ENCODE peak calls at places on chromosome 6, in ten cellular contexts. One of them, this sample, is unnamed. For H3K4me1, the result is how much of the 10 kb centered on the place peaks cover.

GRCh38 chr6:159844737-159845645 is 44.9 kb downstream of the PNLDC1 start:
- DNase-seq in IMR-90: no peak
- DNase-seq in Peyer's patch: no peak
- DNase-seq in OCI-LY7: no peak
- DNase-seq in body of pancreas: no peak
- DNase-seq in GM23248: no peak
- DNase-seq in hepatocyte: no peak
- DNase-seq in stomach: no peak
- DNase-seq in GM23338: no peak
- DNase-seq in heart left ventricle: no peak
- DNase-seq in this sample: no peak

GRCh38 chr6:165662671-165663282 is at the start of gene PDE10A:
- DNase-seq in IMR-90: peak
- DNase-seq in GM23248: peak
- DNase-seq in Peyer's patch: no peak
- DNase-seq in body of pancreas: no peak
- DNase-seq in OCI-LY7: no peak
- DNase-seq in GM23338: peak
- DNase-seq in stomach: peak
- DNase-seq in hepatocyte: peak
- DNase-seq in heart left ventricle: peak
- DNase-seq in this sample: peak

GRCh38 chr6:42766163-42766670 is 15.6 kb upstream of the BICRAL start:
- DNase-seq in body of pancreas: no peak
- DNase-seq in hepatocyte: no peak
- DNase-seq in stomach: no peak
- DNase-seq in Peyer's patch: peak
- DNase-seq in heart left ventricle: no peak
- DNase-seq in IMR-90: peak
- DNase-seq in GM23338: no peak
- DNase-seq in GM23248: peak
- DNase-seq in OCI-LY7: no peak
- DNase-seq in this sample: no peak

GRCh38 chr6:148681666-148682065 is 65.2 kb upstream of the UST start:
- DNase-seq in heart left ventricle: no peak
- DNase-seq in stomach: no peak
- DNase-seq in IMR-90: no peak
- DNase-seq in Peyer's patch: no peak
- DNase-seq in GM23338: no peak
- DNase-seq in hepatocyte: no peak
- DNase-seq in GM23248: peak
- DNase-seq in body of pancreas: no peak
- DNase-seq in OCI-LY7: no peak
- DNase-seq in this sample: no peak

GRCh38 chr6:27495386-27496135 is 22.7 kb upstream of the ZNF184 start:
- DNase-seq in hepatocyte: peak
- DNase-seq in GM23248: peak
- DNase-seq in GM23338: peak
- DNase-seq in Peyer's patch: no peak
- DNase-seq in stomach: no peak
- DNase-seq in IMR-90: peak
- DNase-seq in heart left ventricle: peak
- DNase-seq in body of pancreas: peak
- DNase-seq in OCI-LY7: no peak
- DNase-seq in this sample: peak

GRCh38 chr6:103140308-103141027 is 1719.3 kb downstream of the HACE1 start:
- DNase-seq in Peyer's patch: no peak
- DNase-seq in stomach: no peak
- DNase-seq in hepatocyte: no peak
- DNase-seq in GM23338: no peak
- DNase-seq in GM23248: no peak
- DNase-seq in IMR-90: no peak
- DNase-seq in OCI-LY7: no peak
- DNase-seq in heart left ventricle: peak
- DNase-seq in body of pancreas: no peak
- DNase-seq in this sample: no peak

GRCh38 chr6:135358907-135359459 is 138.6 kb downstream of the AHI1 start:
- DNase-seq in GM23248: peak
- DNase-seq in IMR-90: peak
- DNase-seq in hepatocyte: no peak
- DNase-seq in stomach: no peak
- DNase-seq in Peyer's patch: no peak
- DNase-seq in OCI-LY7: no peak
- DNase-seq in GM23338: no peak
- DNase-seq in heart left ventricle: no peak
- DNase-seq in body of pancreas: no peak
- DNase-seq in this sample: no peak

GRCh38 chr6:144066745-144067484 is 28.5 kb downstream of the SF3B5 start:
- DNase-seq in heart left ventricle: no peak
- DNase-seq in OCI-LY7: no peak
- DNase-seq in GM23248: no peak
- DNase-seq in stomach: no peak
- DNase-seq in GM23338: no peak
- DNase-seq in Peyer's patch: peak
- DNase-seq in body of pancreas: no peak
- DNase-seq in IMR-90: no peak
- DNase-seq in hepatocyte: no peak
- DNase-seq in this sample: no peak

GRCh38 chr6:167699141-167700036 is 127.3 kb upstream of the AFDN start:
- DNase-seq in body of pancreas: peak
- DNase-seq in stomach: peak
- DNase-seq in Peyer's patch: peak
- DNase-seq in GM23248: peak
- DNase-seq in heart left ventricle: peak
- DNase-seq in IMR-90: no peak
- DNase-seq in GM23338: no peak
- DNase-seq in hepatocyte: peak
- DNase-seq in OCI-LY7: peak
- DNase-seq in this sample: no peak

GRCh38 chr6:112338310-112338709 is 8.8 kb upstream of the RFPL4B start:
- DNase-seq in IMR-90: no peak
- DNase-seq in stomach: no peak
- DNase-seq in body of pancreas: no peak
- DNase-seq in hepatocyte: no peak
- DNase-seq in heart left ventricle: no peak
- DNase-seq in OCI-LY7: no peak
- DNase-seq in Peyer's patch: no peak
- DNase-seq in GM23338: no peak
- DNase-seq in GM23248: peak
- DNase-seq in this sample: no peak

GRCh38 chr6:90411292-90411781 is 114.7 kb upstream of the BACH2 start:
- DNase-seq in GM23338: peak
- DNase-seq in heart left ventricle: no peak
- DNase-seq in OCI-LY7: no peak
- DNase-seq in Peyer's patch: peak
- DNase-seq in body of pancreas: no peak
- DNase-seq in hepatocyte: peak
- DNase-seq in GM23248: no peak
- DNase-seq in stomach: peak
- DNase-seq in IMR-90: no peak
- DNase-seq in this sample: no peak

GRCh38 chr6:42148058-42148457 is 5.6 kb upstream of the C6orf132 start:
- DNase-seq in hepatocyte: peak
- DNase-seq in body of pancreas: no peak
- DNase-seq in GM23248: peak
- DNase-seq in Peyer's patch: no peak
- DNase-seq in heart left ventricle: no peak
- DNase-seq in IMR-90: peak
- DNase-seq in GM23338: no peak
- DNase-seq in OCI-LY7: no peak
- DNase-seq in stomach: no peak
- DNase-seq in this sample: no peak

GRCh38 chr6:152189736-152190135 is 382.3 kb downstream of the ESR1 start:
- DNase-seq in heart left ventricle: no peak
- DNase-seq in Peyer's patch: no peak
- DNase-seq in IMR-90: peak
- DNase-seq in stomach: no peak
- DNase-seq in body of pancreas: no peak
- DNase-seq in OCI-LY7: no peak
- DNase-seq in hepatocyte: no peak
- DNase-seq in GM23338: no peak
- DNase-seq in GM23248: peak
- DNase-seq in this sample: no peak

GRCh38 chr6:169215201-169215661 is 38.4 kb downstream of the THBS2 start:
- DNase-seq in GM23338: no peak
- DNase-seq in GM23248: peak
- DNase-seq in Peyer's patch: peak
- DNase-seq in IMR-90: peak
- DNase-seq in body of pancreas: no peak
- DNase-seq in heart left ventricle: no peak
- DNase-seq in stomach: no peak
- DNase-seq in OCI-LY7: no peak
- DNase-seq in hepatocyte: no peak
- DNase-seq in this sample: no peak

GRCh38 chr6:47780510-47781356 is 1.1 kb upstream of the OPN5 start:
- DNase-seq in stomach: peak
- DNase-seq in IMR-90: peak
- DNase-seq in heart left ventricle: no peak
- DNase-seq in Peyer's patch: peak
- DNase-seq in GM23338: peak
- DNase-seq in GM23248: peak
- DNase-seq in hepatocyte: peak
- DNase-seq in OCI-LY7: peak
- DNase-seq in body of pancreas: peak
- DNase-seq in this sample: peak

GRCh38 chr6:22363966-22364296 is 67.1 kb upstream of the PRL start:
- DNase-seq in GM23248: no peak
- DNase-seq in GM23338: no peak
- DNase-seq in heart left ventricle: peak
- DNase-seq in OCI-LY7: no peak
- DNase-seq in IMR-90: no peak
- DNase-seq in body of pancreas: no peak
- DNase-seq in Peyer's patch: no peak
- DNase-seq in stomach: no peak
- DNase-seq in hepatocyte: no peak
- DNase-seq in this sample: no peak

GRCh38 chr6:39040080-39040673 is 8.4 kb upstream of the GLP1R start:
- DNase-seq in Peyer's patch: no peak
- DNase-seq in hepatocyte: no peak
- DNase-seq in stomach: no peak
- DNase-seq in GM23338: no peak
- DNase-seq in OCI-LY7: no peak
- DNase-seq in IMR-90: no peak
- DNase-seq in GM23248: no peak
- DNase-seq in body of pancreas: no peak
- DNase-seq in heart left ventricle: no peak
- DNase-seq in this sample: no peak
- H3K4me1 ChIP-seq in Peyer's patch: under half
- H3K4me1 ChIP-seq in hepatocyte: under half
- H3K4me1 ChIP-seq in stomach: under half
- H3K4me1 ChIP-seq in GM23338: under half
- H3K4me1 ChIP-seq in OCI-LY7: under half
- H3K4me1 ChIP-seq in IMR-90: under half
- H3K4me1 ChIP-seq in GM23248: under half
- H3K4me1 ChIP-seq in body of pancreas: under half
- H3K4me1 ChIP-seq in heart left ventricle: under half
- H3K4me1 ChIP-seq in this sample: under half

DNA sequence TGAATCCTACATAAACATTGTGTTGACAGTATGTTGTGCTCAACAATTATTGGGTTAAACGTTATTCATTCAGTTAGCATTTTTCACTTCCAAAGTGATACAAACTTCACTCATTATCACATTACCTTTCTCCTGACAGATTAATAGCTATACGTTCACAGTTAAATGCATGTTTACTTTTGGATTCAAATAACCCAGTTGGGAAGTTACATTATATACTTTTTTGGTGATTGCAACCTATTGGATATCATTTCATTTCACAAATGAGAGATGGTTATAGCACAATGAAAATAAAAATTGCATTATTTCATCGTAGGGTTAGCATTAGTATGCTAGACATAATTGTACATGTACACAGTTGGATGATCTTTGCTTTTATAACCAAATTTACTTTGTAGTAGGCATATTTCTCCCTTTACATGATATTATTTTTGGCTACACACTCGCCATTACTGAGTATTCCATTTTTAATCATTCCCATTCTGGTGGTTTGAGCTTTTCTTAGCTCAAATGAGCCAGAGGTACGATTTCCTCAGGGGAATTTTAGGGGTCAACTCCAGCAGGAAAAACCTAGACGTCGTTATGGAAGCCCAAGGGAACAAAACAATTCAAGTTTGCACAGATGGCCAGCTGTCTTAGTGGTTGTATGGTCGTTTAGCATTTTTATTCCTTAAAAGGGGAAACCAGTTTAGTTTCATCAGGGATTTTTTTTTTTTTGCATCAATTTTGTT is 2.0 kb upstream of the HIVEP1 start:
- DNase-seq in stomach: no peak
- DNase-seq in IMR-90: peak
- DNase-seq in Peyer's patch: no peak
- DNase-seq in hepatocyte: no peak
- DNase-seq in OCI-LY7: no peak
- DNase-seq in body of pancreas: no peak
- DNase-seq in heart left ventricle: no peak
- DNase-seq in GM23338: no peak
- DNase-seq in GM23248: peak
- DNase-seq in this sample: no peak
- H3K4me1 ChIP-seq in stomach: under half
- H3K4me1 ChIP-seq in IMR-90: under half
- H3K4me1 ChIP-seq in Peyer's patch: under half
- H3K4me1 ChIP-seq in hepatocyte: under half
- H3K4me1 ChIP-seq in OCI-LY7: under half
- H3K4me1 ChIP-seq in body of pancreas: under half
- H3K4me1 ChIP-seq in heart left ventricle: under half
- H3K4me1 ChIP-seq in GM23338: under half
- H3K4me1 ChIP-seq in GM23248: under half
- H3K4me1 ChIP-seq in this sample: under half

DNA sequence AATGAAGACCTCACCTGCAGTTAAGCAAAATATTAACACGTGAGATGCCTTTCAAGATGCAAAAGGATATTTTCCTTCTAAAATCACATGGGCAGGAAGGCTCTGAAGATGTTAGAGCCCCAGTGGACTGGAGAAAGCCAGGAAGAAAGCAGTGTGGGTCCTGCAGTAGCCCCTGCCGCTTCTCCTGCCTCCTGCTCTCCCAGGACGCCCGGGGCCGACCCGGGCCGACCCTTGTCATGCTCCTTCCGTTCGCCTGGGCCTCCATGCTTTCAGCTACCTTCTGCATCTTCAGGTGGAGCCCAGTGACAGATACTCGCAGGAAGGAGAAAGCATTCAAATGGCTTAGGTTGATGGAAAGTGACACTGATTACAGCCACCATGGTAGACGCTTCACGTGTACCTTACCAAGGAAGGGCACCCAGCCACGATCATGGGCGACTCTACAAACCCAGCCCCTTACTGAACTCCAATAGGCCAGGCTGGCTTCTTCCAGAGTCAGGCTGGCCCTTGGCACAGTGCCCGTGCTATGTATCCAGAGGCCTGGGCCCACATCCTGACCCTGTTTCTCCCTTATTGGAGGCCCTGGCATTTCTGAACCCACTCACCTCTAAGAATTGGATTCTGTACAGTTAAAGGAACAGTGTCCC is 69.0 kb downstream of the TCP11 start:
- DNase-seq in GM23338: no peak
- DNase-seq in body of pancreas: no peak
- DNase-seq in Peyer's patch: no peak
- DNase-seq in heart left ventricle: no peak
- DNase-seq in GM23248: no peak
- DNase-seq in IMR-90: no peak
- DNase-seq in OCI-LY7: no peak
- DNase-seq in stomach: no peak
- DNase-seq in hepatocyte: no peak
- DNase-seq in this sample: no peak
- H3K4me1 ChIP-seq in GM23338: under half
- H3K4me1 ChIP-seq in body of pancreas: under half
- H3K4me1 ChIP-seq in Peyer's patch: under half
- H3K4me1 ChIP-seq in heart left ventricle: under half
- H3K4me1 ChIP-seq in GM23248: under half
- H3K4me1 ChIP-seq in IMR-90: under half
- H3K4me1 ChIP-seq in OCI-LY7: under half
- H3K4me1 ChIP-seq in stomach: under half
- H3K4me1 ChIP-seq in hepatocyte: under half
- H3K4me1 ChIP-seq in this sample: under half

GRCh38 chr6:6680524-6680923 is 92.0 kb downstream of the LY86 start:
- DNase-seq in hepatocyte: no peak
- DNase-seq in Peyer's patch: no peak
- DNase-seq in GM23338: no peak
- DNase-seq in heart left ventricle: no peak
- DNase-seq in GM23248: no peak
- DNase-seq in body of pancreas: no peak
- DNase-seq in stomach: no peak
- DNase-seq in IMR-90: no peak
- DNase-seq in OCI-LY7: no peak
- DNase-seq in this sample: no peak
- H3K4me1 ChIP-seq in hepatocyte: under half
- H3K4me1 ChIP-seq in Peyer's patch: under half
- H3K4me1 ChIP-seq in GM23338: under half
- H3K4me1 ChIP-seq in heart left ventricle: under half
- H3K4me1 ChIP-seq in GM23248: under half
- H3K4me1 ChIP-seq in body of pancreas: half or more
- H3K4me1 ChIP-seq in stomach: under half
- H3K4me1 ChIP-seq in IMR-90: under half
- H3K4me1 ChIP-seq in OCI-LY7: under half
- H3K4me1 ChIP-seq in this sample: under half